ENCODE peak calls at places on chromosomes 12 and 14, in nine cellular contexts. I is A549, Z is osteoblast, F is PC-9, P is hepatocyte, J is mammary epithelial cell, G is HepG2, H is fibroblast of lung, X is neural progenitor cell. N is an unnamed sample. For H3K4me1, the result is how much of the 10 kb centered on the place peaks cover.

GRCh38 chr14:76550534-76550933 is 174.6 kb downstream of the ESRRB start:
- DNase-seq in P (no peak), J (peak), I (no peak), G (no peak), F (no peak), Z (no peak), H (no peak), X (no peak), N (no peak)

GRCh38 chr12:2688381-2688881 is 106.3 kb upstream of the FKBP4 start:
- DNase-seq in X (no peak), H (no peak), J (no peak), F (no peak), I (no peak), G (no peak), P (no peak), Z (peak), N (no peak)

GRCh38 chr12:46174061-46174662 is 94.7 kb downstream of the SLC38A1 start:
- DNase-seq in I (no peak), F (no peak), X (no peak), H (no peak), G (no peak), P (no peak), J (no peak), Z (no peak), N (no peak)

GRCh38 chr12:24535334-24536019 is 413.4 kb downstream of the BCAT1 start:
- DNase-seq in Z (no peak), H (no peak), G (no peak), P (no peak), F (no peak), I (no peak), X (no peak), J (no peak), N (no peak)

GRCh38 chr14:87656315-87656714 is 336.7 kb downstream of the GALC start:
- DNase-seq in J (no peak), G (no peak), F (no peak), X (no peak), H (no peak), Z (no peak), I (no peak), P (no peak), N (no peak)

GRCh38 chr12:57868211-57868610 is 21.7 kb upstream of the CTDSP2 start:
- DNase-seq in I (no peak), H (no peak), J (no peak), P (peak), Z (no peak), F (no peak), X (no peak), G (no peak), N (no peak)

GRCh38 chr12:123149828-123150272 is 1.0 kb downstream of the PITPNM2 start:
- DNase-seq in J (no peak), F (no peak), H (no peak), G (no peak), X (peak), P (no peak), Z (no peak), I (peak), N (no peak)

GRCh38 chr14:54650331-54651017 is 83.5 kb downstream of the SAMD4A start:
- DNase-seq in H (peak), G (peak), Z (peak), F (no peak), P (no peak), J (peak), X (no peak), I (peak), N (no peak)

GRCh38 chr12:93237235-93237915 is 140.3 kb upstream of the NUDT4 start:
- DNase-seq in X (no peak), H (peak), G (peak), Z (no peak), F (no peak), P (no peak), I (no peak), J (no peak), N (no peak)

GRCh38 chr12:108468149-108468968 is 46.7 kb upstream of the FICD start:
- DNase-seq in P (peak), I (no peak), Z (no peak), H (peak), F (no peak), J (peak), X (peak), G (peak), N (peak)

GRCh38 chr12:114697246-114697716 is 13.3 kb upstream of the TBX3 start:
- DNase-seq in J (no peak), Z (peak), P (peak), I (no peak), X (no peak), G (no peak), H (no peak), F (no peak), N (no peak)

DNA sequence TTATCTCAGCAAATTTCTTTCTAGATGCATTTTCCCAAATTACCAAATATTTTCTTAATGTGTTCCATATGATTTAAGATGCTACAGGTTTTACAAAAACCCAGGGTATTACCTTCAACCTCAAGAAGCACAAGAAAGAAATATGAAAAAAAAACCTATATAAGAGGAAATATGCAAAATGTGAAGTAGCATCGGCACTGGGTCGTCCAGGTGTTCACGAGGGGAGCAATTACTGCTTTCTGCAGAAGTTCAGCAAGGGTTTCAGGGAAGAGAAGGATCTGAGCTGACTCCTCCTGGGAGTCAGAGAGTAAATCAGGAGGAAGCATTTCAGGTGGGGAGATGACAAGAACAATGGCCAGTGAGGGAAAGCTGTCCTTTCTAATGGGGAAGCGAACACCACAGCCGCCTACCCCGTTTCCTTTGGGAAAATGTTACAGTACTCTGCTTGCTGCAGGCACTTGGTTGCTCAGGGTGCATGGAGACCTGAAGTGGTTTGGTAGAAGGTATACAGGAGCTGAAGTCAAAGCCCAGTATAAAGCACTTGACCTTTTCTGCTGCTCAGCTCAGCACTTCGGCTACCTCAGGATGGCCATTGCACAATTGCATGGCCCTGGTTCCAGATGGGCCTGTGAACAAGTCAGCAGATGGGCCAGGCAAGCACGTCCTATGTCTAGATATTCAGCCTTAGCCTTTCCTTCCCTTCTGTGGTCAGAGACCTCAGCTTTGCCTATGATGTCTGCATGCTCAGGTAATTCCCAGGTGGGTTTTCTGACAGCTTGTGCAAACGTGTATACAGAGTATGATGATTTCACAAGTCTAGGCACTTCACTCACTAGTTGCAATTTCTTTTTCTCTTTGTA is 155.6 kb downstream of the PAX9 start:
- DNase-seq in Z (no peak), P (no peak), F (no peak), G (no peak), H (no peak), J (no peak), X (no peak), I (no peak), N (no peak)
- H3K4me2 ChIP-seq in Z (no peak), P (no peak), F (no peak), G (no peak), H (no peak), J (no peak), X (no peak), I (no peak), N (no peak)

DNA sequence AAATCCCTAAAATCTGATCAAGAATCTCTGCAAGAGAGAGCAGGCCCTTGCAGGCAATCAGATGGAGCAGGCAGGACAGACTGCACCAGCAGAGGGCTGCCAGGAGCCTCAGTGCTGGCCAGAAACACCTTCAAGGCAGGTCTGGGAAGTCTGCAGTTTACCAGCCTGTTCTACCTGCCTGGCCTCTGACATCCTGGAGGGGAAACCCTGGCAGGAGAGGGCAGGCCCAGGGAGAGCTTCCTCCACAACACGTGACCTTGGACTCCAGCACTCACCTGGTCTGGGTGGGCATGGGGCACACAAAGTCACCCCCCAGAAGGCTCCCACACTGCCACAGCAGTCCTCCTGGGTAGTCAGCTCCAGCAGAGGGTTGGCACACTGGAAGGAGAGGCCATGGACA is 56.0 kb downstream of the ISCA2 start:
- DNase-seq in Z (peak), I (peak), J (peak), F (peak), H (peak), X (no peak), G (no peak), P (no peak), N (no peak)
- TF ChIP-seq CTCF in Z (peak), I (peak), J (peak), F (peak), H (peak), X (peak), G (peak), P (peak), N (no peak)

DNA sequence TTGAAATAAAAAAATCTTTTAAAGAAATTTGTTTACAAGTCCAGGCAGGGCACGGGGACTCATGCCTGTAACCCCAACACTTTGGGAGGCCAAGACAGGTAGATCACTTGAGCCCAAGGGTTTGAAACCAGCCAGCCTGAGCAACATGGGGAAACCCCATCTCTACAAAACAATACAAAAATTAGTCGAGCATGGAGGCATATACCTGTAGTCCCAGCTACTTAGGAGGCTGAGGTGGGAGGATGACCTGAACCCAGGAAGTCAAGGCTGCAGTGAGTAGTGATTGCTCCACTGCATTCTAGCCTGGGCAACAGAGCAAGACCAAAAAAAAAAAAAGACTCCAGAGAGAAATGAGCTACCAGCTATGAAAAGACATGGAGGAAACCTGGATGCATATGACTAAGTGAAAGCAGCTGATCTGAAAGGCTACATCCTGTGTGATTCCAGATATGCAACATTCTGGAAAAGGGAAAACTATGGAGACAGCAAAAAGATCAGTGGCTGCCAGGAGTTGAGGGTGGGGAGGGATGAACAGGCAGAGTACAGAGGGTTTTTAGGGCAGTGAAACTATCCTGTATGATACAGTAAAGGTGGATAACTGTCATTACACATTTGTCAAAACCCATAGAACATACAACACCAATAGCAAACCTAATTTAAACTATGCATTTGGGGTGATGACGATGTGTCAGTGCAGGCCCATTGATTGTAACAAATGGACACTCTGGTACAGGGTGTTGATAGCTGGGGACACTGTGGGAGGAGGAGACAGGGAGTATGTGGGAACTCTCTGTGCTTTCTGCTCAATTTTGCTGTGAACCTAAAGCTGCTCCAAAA is 59.9 kb downstream of the PRKAB1 start:
- DNase-seq in H (no peak), I (no peak), G (no peak), J (no peak), X (no peak), P (no peak), F (no peak), Z (no peak), N (peak)
- H3K4me1 ChIP-seq in H (under half), I (under half), G (under half), J (under half), X (under half), P (under half), F (under half), Z (under half), N (under half)

GRCh38 chr12:104779134-104779533 is 179.0 kb downstream of the SLC41A2 start:
- DNase-seq in X (no peak), F (no peak), I (no peak), P (no peak), H (no peak), Z (no peak), G (no peak), J (no peak), N (no peak)
- H3K4me2 ChIP-seq in X (no peak), F (no peak), I (no peak), P (no peak), H (no peak), Z (no peak), G (no peak), J (no peak), N (no peak)

GRCh38 chr12:51247523-51248206 is 9.0 kb downstream of the DAZAP2 start:
- DNase-seq in G (no peak), Z (no peak), I (no peak), J (no peak), H (no peak), F (no peak), P (no peak), X (no peak), N (no peak)

GRCh38 chr12:51244269-51244668 is 5.6 kb downstream of the DAZAP2 start:
- DNase-seq in J (no peak), P (no peak), Z (no peak), I (no peak), H (no peak), F (no peak), G (no peak), X (no peak), N (no peak)

GRCh38 chr12:51245476-51246253 is 7.0 kb downstream of the DAZAP2 start:
- DNase-seq in J (no peak), G (no peak), I (no peak), P (no peak), X (no peak), F (no peak), Z (no peak), H (no peak), N (no peak)

GRCh38 chr12:51242896-51243295 is 4.3 kb downstream of the DAZAP2 start:
- DNase-seq in P (no peak), X (no peak), F (no peak), Z (no peak), H (no peak), G (no peak), J (no peak), I (no peak), N (no peak)

GRCh38 chr12:51246254-51246853 is 7.7 kb downstream of the DAZAP2 start:
- DNase-seq in P (no peak), G (no peak), I (no peak), H (peak), J (no peak), F (no peak), X (no peak), Z (peak), N (peak)
- TF ChIP-seq CTCF in P (peak), G (peak), I (no peak), H (no peak), J (no peak), F (no peak), X (no peak), Z (no peak), N (peak)